ENCODE peak calls at places on chromosomes 13 and 19, in ten cellular contexts. G is stimulated activated CD4-positive, alpha-beta T cell treated with anti-CD3 and anti-CD28 coated beads, Interleukin-15, amount 100 ng/mL, for 1 hour; V is nephron progenitor cell; Q is EH; M is H9; E is gastrocnemius medialis; U is T-helper 22 cell; N is fibroblast of the conjunctiva; S is T-helper 9 cell; P is neuronal stem cell. O is an unnamed sample.

GRCh38 chr19:30909216-30909615 is 440.0 kb downstream of the TSHZ3 start:
- DNase-seq in U (no peak), S (no peak), P (no peak), G (no peak), M (no peak), E (no peak), N (no peak), V (no peak), Q (no peak), O (no peak)

GRCh38 chr13:27635256-27635655 is 13.6 kb downstream of the POLR1D start:
- DNase-seq in U (no peak), V (no peak), Q (no peak), S (no peak), M (no peak), N (no peak), G (no peak), E (no peak), P (no peak), O (no peak)

GRCh38 chr13:52447815-52448552 is 2.5 kb downstream of the VPS36 start:
- DNase-seq in S (no peak), U (no peak), V (no peak), E (no peak), Q (no peak), M (no peak), N (no peak), G (no peak), P (no peak), O (no peak)

GRCh38 chr19:940591-941291 is 14.9 kb downstream of the ARID3A start:
- DNase-seq in U (peak; percentile 75), P (no peak), N (no peak), G (peak; percentile 53), S (peak; percentile 62), E (peak; percentile 48), Q (no peak), M (no peak), V (no peak), O (no peak)

GRCh38 chr19:31470229-31470939 is 121.1 kb upstream of the TSHZ3 start:
- DNase-seq in G (no peak), N (no peak), Q (no peak), V (no peak), M (no peak), P (no peak), E (no peak), S (no peak), U (no peak), O (no peak)

GRCh38 chr19:13350761-13351160 is 155.5 kb downstream of the CACNA1A start:
- DNase-seq in Q (no peak), S (no peak), M (no peak), V (no peak), P (no peak), U (no peak), E (no peak), N (no peak), G (no peak), O (no peak)

GRCh38 chr13:21996049-21996448 is 325.2 kb downstream of the FGF9 start:
- DNase-seq in Q (no peak), N (no peak), V (no peak), P (no peak), U (no peak), G (no peak), S (no peak), M (no peak), E (no peak), O (no peak)

GRCh38 chr13:39129253-39129652 is 91.0 kb downstream of the NHLRC3 start:
- DNase-seq in N (no peak), V (no peak), G (no peak), U (no peak), E (no peak), S (no peak), P (no peak), M (no peak), Q (no peak), O (no peak)

GRCh38 chr13:57874530-57874929 is 243.0 kb downstream of the PCDH17 start:
- DNase-seq in V (no peak), G (no peak), M (no peak), Q (no peak), N (no peak), U (no peak), P (no peak), S (no peak), E (no peak), O (no peak)

GRCh38 chr19:51123381-51124186 is 1.1 kb upstream of the SIGLEC9 start:
- DNase-seq in S (no peak), V (no peak), N (no peak), P (no peak), E (peak; percentile 36), G (no peak), Q (no peak), U (no peak), M (no peak), O (no peak)

GRCh38 chr13:49235856-49236431 is 11.8 kb upstream of the CDADC1 start:
- DNase-seq in S (no peak), V (no peak), P (no peak), N (no peak), M (no peak), Q (no peak), U (no peak), G (no peak), E (no peak), O (no peak)

GRCh38 chr19:52297601-52298358 is 811 bp downstream of the ZNF480 start:
- DNase-seq in M (no peak), G (no peak), P (peak; percentile 1), U (no peak), S (no peak), N (no peak), E (no peak), V (peak; percentile 10), Q (peak; percentile 5), O (no peak)

GRCh38 chr19:16000024-16000687 is 51.3 kb downstream of the OR10H4 start:
- DNase-seq in U (no peak), N (no peak), M (no peak), S (no peak), P (no peak), V (no peak), Q (no peak), G (no peak), E (no peak), O (no peak)

GRCh38 chr13:44834404-44834803 is 154.9 kb downstream of the NUFIP1 start:
- DNase-seq in V (no peak), M (no peak), Q (no peak), G (no peak), U (no peak), E (no peak), S (no peak), P (no peak), N (no peak), O (no peak)

GRCh38 chr19:56301886-56302620 is 12.6 kb downstream of the ZSCAN5A start:
- DNase-seq in S (no peak), Q (no peak), N (no peak), P (no peak), V (no peak), G (no peak), M (no peak), U (no peak), E (no peak), O (no peak)

GRCh38 chr19:32318884-32319520 is 26.4 kb upstream of the ZNF507 start:
- DNase-seq in G (no peak), S (no peak), P (peak; percentile 49), U (no peak), E (no peak), Q (peak; percentile 20), V (peak; percentile 37), M (peak; percentile 80), N (no peak), O (no peak)

GRCh38 chr13:108561152-108561551 is 68.3 kb upstream of the MYO16 start:
- DNase-seq in S (no peak), E (no peak), M (no peak), G (no peak), U (no peak), P (no peak), N (no peak), Q (no peak), V (no peak), O (no peak)

GRCh38 chr13:111893071-111893606 is 173.8 kb upstream of the SOX1 start:
- DNase-seq in U (no peak), V (peak; percentile 77), P (peak; percentile 87), Q (no peak), S (no peak), E (no peak), N (no peak), G (no peak), M (peak; percentile 82), O (no peak)

GRCh38 chr19:33344210-33344609 is 29.3 kb upstream of the CEBPG start:
- DNase-seq in S (no peak), E (no peak), Q (peak; percentile 22), V (peak; percentile 15), U (no peak), P (peak; percentile 18), G (no peak), M (no peak), N (no peak), O (no peak)

GRCh38 chr13:85997587-85997986 is 198.4 kb upstream of the SLITRK6 start:
- DNase-seq in V (no peak), G (no peak), P (no peak), Q (no peak), E (no peak), U (no peak), S (no peak), N (no peak), M (no peak), O (no peak)

GRCh38 chr13:32136716-32137115 is 105.1 kb downstream of the FRY start:
- DNase-seq in P (no peak), E (no peak), S (no peak), U (no peak), M (no peak), V (no peak), G (no peak), N (no peak), Q (no peak), O (no peak)

GRCh38 chr13:38849316-38849715 is 141.3 kb downstream of the STOML3 start:
- DNase-seq in P (no peak), U (no peak), S (no peak), M (no peak), E (no peak), N (no peak), Q (peak; percentile 3), G (no peak), V (no peak), O (no peak)

GRCh38 chr13:80379245-80379644 is 38.3 kb upstream of the SPRY2 start:
- DNase-seq in M (no peak), S (no peak), N (peak; percentile 8), E (no peak), V (no peak), G (no peak), U (no peak), Q (peak; percentile 76), P (no peak), O (no peak)

GRCh38 chr19:14536926-14537692 is 7.7 kb downstream of the TECR start:
- DNase-seq in U (no peak), V (peak; percentile 83), N (no peak), E (peak; percentile 48), P (peak; percentile 83), G (peak; percentile 26), S (no peak), M (peak; percentile 98), Q (peak; percentile 52), O (no peak)

GRCh38 chr19:52734893-52735661 is at the start of gene ZNF611:
- DNase-seq in S (peak; percentile 99), V (peak; percentile 99), G (peak; percentile 99), E (peak; percentile 95), M (peak; percentile 97), U (peak; percentile 93), Q (peak; percentile 94), N (peak; percentile 87), P (peak; percentile 90), O (peak; percentile 82)

GRCh38 chr19:19615086-19615485 is 3.4 kb downstream of the PBX4 start:
- DNase-seq in M (no peak), Q (peak; percentile 76), G (no peak), N (no peak), U (no peak), E (no peak), P (no peak), S (peak; percentile 30), V (no peak), O (no peak)

GRCh38 chr19:28634837-28635236 is 578.1 kb downstream of the UQCRFS1 start:
- DNase-seq in Q (no peak), U (no peak), N (no peak), M (no peak), E (no peak), S (no peak), G (no peak), V (no peak), P (no peak), O (no peak)

GRCh38 chr19:3163230-3163886 is 15.2 kb upstream of the S1PR4 start:
- DNase-seq in E (no peak), U (peak; percentile 44), V (peak; percentile 73), Q (peak; percentile 66), M (peak; percentile 84), G (peak; percentile 46), P (peak; percentile 69), N (no peak), S (peak; percentile 61), O (no peak)

O was measured in esophagus squamous epithelium.